ENCODE peak calls at places on chromosomes 3 and 15, in seven cellular contexts. I is H1, T is GM12865, K is uterus, G is bronchial epithelial cell, L is transverse colon, Z is prostate gland. Q is an unnamed sample.

GRCh38 chr3:426056-426455 is 229.5 kb downstream of the CHL1 start:
- DNase-seq in T (no peak), K (no peak), L (no peak), Z (no peak), G (peak; percentile 86), I (no peak), Q (no peak)

GRCh38 chr15:26201177-26201858 is 338.2 kb upstream of the ATP10A start:
- DNase-seq in G (no peak), L (no peak), I (no peak), K (no peak), T (no peak), Z (no peak), Q (no peak)

GRCh38 chr3:189304465-189305341 is 132.9 kb downstream of the TPRG1 start:
- DNase-seq in L (peak; percentile 74), G (peak; percentile 84), K (peak; percentile 50), Z (peak; percentile 88), I (peak; percentile 45), T (peak; percentile 33), Q (peak; percentile 99)

GRCh38 chr3:114848087-114848486 is 299.0 kb downstream of the ZBTB20 start:
- DNase-seq in L (no peak), Z (no peak), T (no peak), G (no peak), K (no peak), I (no peak), Q (no peak)

GRCh38 chr3:136351905-136352304 is 101.8 kb downstream of the PCCB start:
- DNase-seq in G (no peak), I (no peak), Z (no peak), T (no peak), L (no peak), K (no peak), Q (no peak)

GRCh38 chr15:94576889-94577533 is 345.6 kb downstream of the MCTP2 start:
- DNase-seq in T (peak; percentile 47), Z (no peak), I (peak; percentile 74), K (no peak), L (peak; percentile 10), G (peak; percentile 42), Q (peak; percentile 4)

GRCh38 chr3:24475945-24476344 is 18.7 kb downstream of the THRB start:
- DNase-seq in Z (no peak), T (no peak), K (no peak), G (no peak), I (no peak), L (no peak), Q (no peak)

GRCh38 chr15:72982750-72983149 is 69.5 kb upstream of the NEO1 start:
- DNase-seq in K (no peak), T (no peak), L (no peak), Z (no peak), I (no peak), G (no peak), Q (no peak)

GRCh38 chr3:197598404-197598980 is 42.7 kb upstream of the BDH1 start:
- DNase-seq in K (no peak), Z (no peak), G (no peak), L (no peak), I (no peak), T (no peak), Q (no peak)

GRCh38 chr3:24853685-24854341 is 359.2 kb upstream of the THRB start:
- DNase-seq in L (no peak), G (no peak), I (no peak), K (no peak), Z (peak; percentile 16), T (no peak), Q (no peak)

DNA sequence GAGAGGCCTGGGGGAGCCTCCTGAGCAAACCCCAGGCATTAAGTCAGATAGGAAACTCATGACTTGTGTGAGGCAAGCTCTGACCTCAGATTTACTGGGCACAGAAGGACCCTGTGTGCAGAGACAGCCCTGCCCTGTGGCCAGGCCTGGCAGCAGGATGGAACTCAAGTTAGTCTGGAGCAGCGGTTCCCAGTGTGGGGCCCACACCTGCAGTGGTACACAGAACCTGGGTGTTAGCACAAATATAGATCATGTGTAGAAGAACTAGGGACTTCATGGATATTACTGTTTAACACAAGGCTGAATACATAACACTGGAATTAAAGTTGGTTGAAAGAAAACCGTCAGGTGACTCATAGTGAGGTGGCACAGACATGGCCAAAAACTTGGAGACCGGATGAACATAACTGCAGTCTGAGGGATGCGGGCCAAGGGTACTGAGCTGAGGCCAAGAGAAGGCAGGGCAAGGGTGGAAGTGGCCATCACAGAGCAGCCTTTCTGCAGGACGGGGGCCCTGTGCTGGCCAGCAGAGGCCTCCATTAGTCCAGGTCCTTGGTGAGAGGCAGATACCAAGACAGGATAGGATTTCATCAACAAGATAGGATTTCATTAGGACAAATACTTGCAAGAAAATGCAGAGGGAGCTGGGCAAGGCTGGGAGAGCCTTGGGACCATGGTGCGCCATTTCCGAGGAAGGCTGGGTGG is 40.9 kb downstream of the IRAK2 start:
- DNase-seq in I (no peak), L (no peak), Z (no peak), K (peak; percentile 38), T (no peak), G (peak; percentile 95), Q (no peak)
- TF ChIP-seq CTCF in I (no peak), L (no peak), Z (no peak), K (no peak), T (no peak), G (no peak), Q (no peak)

DNA sequence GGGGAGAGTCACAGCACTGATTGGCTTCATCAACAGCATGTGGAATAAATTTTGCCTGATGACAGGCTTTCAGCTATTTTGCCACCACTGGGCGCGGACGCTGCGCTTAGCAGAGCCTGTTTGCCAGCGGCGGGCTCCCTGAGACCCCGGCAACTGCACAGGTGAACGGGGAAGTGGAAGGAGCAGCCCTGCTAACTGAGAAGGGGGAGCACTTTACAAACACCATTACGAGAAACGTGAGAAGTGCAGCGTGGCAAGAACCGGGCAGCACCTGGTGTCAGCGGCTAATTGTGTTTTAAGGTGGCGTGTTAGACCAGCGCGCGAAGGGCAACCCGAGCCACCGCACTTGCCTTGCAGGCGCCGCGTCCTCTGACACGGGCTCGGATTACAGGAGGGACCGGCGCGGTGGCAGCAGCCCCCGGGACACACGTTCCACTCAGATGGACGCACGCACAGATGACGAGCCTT is 307.8 kb upstream of the ARRDC4 start:
- DNase-seq in T (no peak), K (no peak), G (no peak), L (peak; percentile 18), Z (no peak), I (peak; percentile 64), Q (no peak)
- H3K4me3 ChIP-seq in T (no peak overlapping the region), K (no peak overlapping the region), G (no peak overlapping the region), L (no peak overlapping the region), Z (no peak overlapping the region), I (peak overlapping the region; percentile 25), Q (no peak overlapping the region)

DNA sequence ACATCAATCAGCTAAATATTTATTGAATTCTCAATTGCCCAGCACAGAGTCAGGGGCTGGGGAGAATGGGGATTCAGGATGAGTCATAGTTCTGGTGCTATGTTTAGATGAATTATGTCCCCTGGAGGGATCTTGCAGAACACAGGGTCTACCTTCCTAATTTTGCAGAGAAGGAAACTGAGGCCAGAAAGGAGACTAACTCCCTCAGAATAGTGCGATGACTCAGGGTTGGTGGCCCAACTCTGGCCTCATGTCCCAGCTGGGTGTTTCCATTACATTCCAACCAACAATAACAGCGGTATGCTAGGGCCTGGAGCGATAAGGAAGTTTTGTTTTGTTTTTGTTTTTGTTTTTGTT is 270.9 kb downstream of the TLE3 start:
- DNase-seq in I (no peak), G (no peak), Z (no peak), K (no peak), L (no peak), T (no peak), Q (no peak)
- TF ChIP-seq CTCF in I (no peak), G (no peak), Z (no peak), K (no peak), L (no peak), T (no peak), Q (no peak)

GRCh38 chr15:60744826-60745225 is 265.9 kb upstream of the ICE2 start:
- DNase-seq in L (no peak), G (no peak), I (no peak), Z (no peak), K (peak; percentile 31), T (no peak), Q (no peak)
- H3K4me3 ChIP-seq in L (no peak overlapping the region), G (no peak overlapping the region), I (no peak overlapping the region), Z (no peak overlapping the region), K (no peak overlapping the region), T (no peak overlapping the region), Q (no peak overlapping the region)

GRCh38 chr15:100350434-100351226 is 8.9 kb upstream of the ADAMTS17 start:
- DNase-seq in Z (peak; percentile 82), T (no peak), I (no peak), K (no peak), G (peak; percentile 94), L (peak; percentile 51), Q (peak; percentile 75)
- TF ChIP-seq CTCF in Z (no peak), T (no peak), I (no peak), K (no peak), G (no peak), L (no peak), Q (no peak)

Q was measured in LNCaP clone FGC.